ENCODE peak calls at places on chromosomes 11 and 22, in nine cellular contexts. A is endothelial cell of umbilical vein, H is GM12878, Q is IMR-90, C is A549, P is suprapubic skin, T is ovary, K is tibial nerve, G is transverse colon. I is an unnamed sample.

GRCh38 chr11:22723257-22723656 is 56.8 kb downstream of the GAS2 start:
- DNase-seq in A (no peak), H (no peak), Q (no peak), C (no peak), P (no peak), T (no peak), K (no peak), G (no peak), I (no peak)

GRCh38 chr22:48923165-48923875 is 904.4 kb downstream of the BRD1 start:
- DNase-seq in A (no peak), H (no peak), Q (no peak), C (no peak), P (peak; percentile 28), T (no peak), K (no peak), G (no peak), I (no peak)

GRCh38 chr22:25368271-25368670 is 148.8 kb downstream of the CRYBB2 start:
- DNase-seq in A (no peak), H (no peak), Q (peak; percentile 77), C (no peak), P (no peak), T (no peak), K (no peak), G (peak; percentile 76), I (no peak)

GRCh38 chr11:132969892-132970291 is 562.4 kb downstream of the OPCML start:
- DNase-seq in A (no peak), H (no peak), Q (no peak), C (no peak), P (no peak), T (no peak), K (no peak), G (no peak), I (no peak)

GRCh38 chr11:76782526-76783293 is 446 bp upstream of the TSKU start:
- DNase-seq in A (peak; percentile 86), H (no peak), Q (peak; percentile 98), C (peak; percentile 87), P (peak; percentile 93), T (peak; percentile 89), K (peak; percentile 90), G (peak; percentile 92), I (peak; percentile 88)

GRCh38 chr11:48165426-48165825 is 51.2 kb upstream of the OR4B1 start:
- DNase-seq in A (no peak), H (no peak), Q (no peak), C (no peak), P (no peak), T (no peak), K (no peak), G (no peak), I (no peak)

GRCh38 chr11:80028998-80029397 is 588.2 kb upstream of the TENM4 start:
- DNase-seq in A (no peak), H (no peak), Q (no peak), C (no peak), P (no peak), T (no peak), K (no peak), G (no peak), I (no peak)

GRCh38 chr22:31901388-31902137 is 42.8 kb upstream of the YWHAH start:
- DNase-seq in A (peak; percentile 83), H (no peak), Q (no peak), C (no peak), P (no peak), T (no peak), K (no peak), G (no peak), I (no peak)

GRCh38 chr11:95659088-95659487 is 130.5 kb downstream of the FAM76B start:
- DNase-seq in A (no peak), H (no peak), Q (peak; percentile 72), C (no peak), P (no peak), T (no peak), K (no peak), G (no peak), I (no peak)

GRCh38 chr11:129766858-129767604 is 48.6 kb upstream of the TMEM45B start:
- DNase-seq in A (peak; percentile 26), H (no peak), Q (peak; percentile 23), C (no peak), P (no peak), T (no peak), K (no peak), G (peak; percentile 37), I (no peak)

GRCh38 chr11:128859563-128860441 is 7.3 kb downstream of the KCNJ1 start:
- DNase-seq in A (peak; percentile 74), H (no peak), Q (peak; percentile 47), C (peak; percentile 24), P (no peak), T (peak; percentile 47), K (peak; percentile 51), G (peak; percentile 71), I (peak; percentile 96)

GRCh38 chr11:69479591-69480271 is 1.7 kb upstream of the LINC01488 start:
- DNase-seq in A (no peak), H (no peak), Q (no peak), C (peak; percentile 82), P (no peak), T (no peak), K (no peak), G (peak; percentile 93), I (peak; percentile 70)

GRCh38 chr11:75311858-75312288 is 39.6 kb downstream of the ARRB1 start:
- DNase-seq in A (peak; percentile 38), H (no peak), Q (peak; percentile 17), C (no peak), P (peak; percentile 83), T (peak; percentile 81), K (peak; percentile 83), G (peak; percentile 82), I (no peak)

GRCh38 chr22:46090631-46091201 is 59.6 kb upstream of the PPARA start:
- DNase-seq in A (no peak), H (no peak), Q (peak; percentile 24), C (no peak), P (peak; percentile 54), T (no peak), K (peak; percentile 12), G (no peak), I (peak; percentile 35)

GRCh38 chr11:120209750-120210650 is 832 bp upstream of the OAF start:
- DNase-seq in A (no peak), H (no peak), Q (no peak), C (no peak), P (no peak), T (peak; percentile 49), K (no peak), G (no peak), I (no peak)

GRCh38 chr11:58905716-58906547 is 33.4 kb upstream of the GLYATL1 start:
- DNase-seq in A (peak; percentile 17), H (no peak), Q (peak; percentile 91), C (peak; percentile 48), P (no peak), T (no peak), K (peak; percentile 33), G (peak; percentile 50), I (no peak)
- H3K4me3 ChIP-seq in A (no peak overlapping the region), H (no peak overlapping the region), Q (peak overlapping the region; percentile 75), C (peak overlapping the region; percentile 42), P (peak overlapping the region; percentile 46), T (no peak overlapping the region), K (peak overlapping the region; percentile 45), G (peak overlapping the region; percentile 31), I (no peak overlapping the region)

DNA sequence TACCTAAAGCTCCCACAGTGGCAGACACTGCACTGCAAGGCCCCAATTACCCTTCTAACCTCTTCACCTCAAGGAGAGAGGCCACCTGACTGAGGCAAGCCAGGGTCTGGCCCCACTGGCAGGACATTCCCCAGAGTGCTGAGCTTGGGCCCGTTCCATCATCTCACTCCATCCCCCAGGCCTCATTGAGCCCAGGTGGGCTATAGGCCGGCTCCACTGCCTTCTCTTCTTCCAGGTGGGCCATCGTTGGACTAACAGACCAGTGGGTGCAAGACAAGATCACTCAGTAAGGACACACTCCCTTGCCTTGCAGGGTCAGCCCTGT is 19.1 kb downstream of the CDC45 start:
- DNase-seq in A (no peak), H (no peak), Q (no peak), C (no peak), P (no peak), T (no peak), K (no peak), G (no peak), I (no peak)
- H3K4me1 ChIP-seq in A (no peaks in the 10 kb centered on the region), H (no peaks in the 10 kb centered on the region), Q (peaks cover 3% of the 10 kb centered on the region), C (no peaks in the 10 kb centered on the region), P (no peaks in the 10 kb centered on the region), T (no peaks in the 10 kb centered on the region), K (no peaks in the 10 kb centered on the region), G (no peaks in the 10 kb centered on the region), I (no peaks in the 10 kb centered on the region)

DNA sequence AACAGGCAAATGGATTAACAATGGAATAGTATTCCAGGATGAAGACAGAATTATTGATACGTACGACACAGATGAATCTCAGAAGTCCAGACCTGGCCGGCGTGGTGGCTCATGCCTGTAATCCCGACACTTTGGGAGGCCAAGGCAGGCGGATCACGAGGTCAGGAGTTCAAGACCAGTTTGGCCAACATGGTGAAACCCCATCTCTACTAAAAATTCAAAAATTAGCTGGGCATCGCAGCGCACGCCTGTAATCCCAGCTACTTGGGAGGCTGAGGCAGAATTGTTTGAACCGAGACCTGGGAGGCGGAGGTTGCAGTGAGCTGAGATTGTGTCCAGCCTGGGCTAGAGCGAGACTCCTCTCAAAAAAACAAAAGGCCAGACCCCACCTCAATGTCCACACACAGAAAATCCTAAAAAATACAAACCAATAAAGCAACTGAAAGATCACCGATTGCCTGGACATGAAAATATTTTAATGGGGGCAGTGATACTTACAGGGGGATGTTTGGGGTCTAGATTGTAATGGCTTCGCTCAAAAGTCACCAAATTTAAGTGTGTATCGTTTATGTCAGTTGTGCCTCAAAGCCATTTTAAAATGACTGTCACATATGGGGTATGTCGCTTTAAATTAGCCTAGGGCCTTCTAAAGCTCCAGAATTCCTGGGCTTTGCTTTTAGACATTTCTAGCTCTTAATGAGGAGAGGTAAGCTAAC is 3.8 kb downstream of the RPS25 start:
- DNase-seq in A (no peak), H (no peak), Q (no peak), C (no peak), P (no peak), T (no peak), K (no peak), G (no peak), I (peak; percentile 52)
- TF ChIP-seq POLR2A in A (peak; percentile 43), H (peak; percentile 45), Q (peak; percentile 20), C (no peak), P (no peak), T (no peak), K (no peak), G (no peak), I (no peak)

GRCh38 chr11:35013514-35014191 is 97.2 kb downstream of the PDHX start:
- DNase-seq in A (no peak), H (no peak), Q (no peak), C (no peak), P (no peak), T (no peak), K (no peak), G (no peak), I (no peak)

GRCh38 chr11:35011944-35012343 is 95.5 kb downstream of the PDHX start:
- DNase-seq in A (no peak), H (no peak), Q (no peak), C (no peak), P (no peak), T (no peak), K (no peak), G (no peak), I (no peak)

GRCh38 chr11:35014352-35014751 is 97.9 kb downstream of the PDHX start:
- DNase-seq in A (no peak), H (no peak), Q (peak; percentile 95), C (no peak), P (no peak), T (no peak), K (no peak), G (no peak), I (no peak)

GRCh38 chr11:35011389-35011788 is 95.0 kb downstream of the PDHX start:
- DNase-seq in A (no peak), H (no peak), Q (peak; percentile 83), C (no peak), P (no peak), T (no peak), K (no peak), G (no peak), I (no peak)

GRCh38 chr11:35012467-35013191 is 96.2 kb downstream of the PDHX start:
- DNase-seq in A (no peak), H (peak; percentile 92), Q (no peak), C (no peak), P (no peak), T (no peak), K (no peak), G (no peak), I (no peak)
- H3K4me3 ChIP-seq in A (no peak overlapping the region), H (no peak overlapping the region), Q (no peak overlapping the region), C (no peak overlapping the region), P (no peak overlapping the region), T (no peak overlapping the region), K (no peak overlapping the region), G (no peak overlapping the region), I (no peak overlapping the region)

I was measured in spleen.